ENCODE peak calls at places on chromosomes 7 and 10, in eight cellular contexts. X, V, Q, G, T, L, K and D are unnamed samples.

GRCh38 chr10:8050561-8051108 is 3.9 kb upstream of the GATA3 start:
- DNase-seq in X (no peak), V (peak), Q (peak), G (no peak), T (no peak), L (no peak), K (peak), D (no peak)

GRCh38 chr7:150629347-150629746 is 2.8 kb downstream of the GIMAP6 start:
- DNase-seq in X (no peak), V (no peak), Q (no peak), G (no peak), T (no peak), L (no peak), K (no peak), D (no peak)

GRCh38 chr7:30433082-30433481 is 45.5 kb downstream of the NOD1 start:
- DNase-seq in X (no peak), V (no peak), Q (peak), G (no peak), T (no peak), L (no peak), K (no peak), D (no peak)

GRCh38 chr10:68900427-68901105 is 549 bp upstream of the DDX50 start:
- DNase-seq in X (no peak), V (no peak), Q (peak), G (no peak), T (peak), L (no peak), K (no peak), D (no peak)

GRCh38 chr7:37558320-37558719 is 109.7 kb upstream of the ELMO1 start:
- DNase-seq in X (no peak), V (no peak), Q (no peak), G (no peak), T (no peak), L (no peak), K (no peak), D (no peak)

GRCh38 chr10:69408318-69409175 is 8.2 kb downstream of the TACR2 start:
- DNase-seq in X (peak), V (peak), Q (peak), G (peak), T (peak), L (peak), K (peak), D (peak)

GRCh38 chr7:47253650-47254080 is 328.2 kb downstream of the TNS3 start:
- DNase-seq in X (no peak), V (peak), Q (peak), G (no peak), T (no peak), L (no peak), K (peak), D (no peak)

GRCh38 chr10:48227213-48227612 is 47.3 kb downstream of the FRMPD2 start:
- DNase-seq in X (no peak), V (no peak), Q (no peak), G (no peak), T (no peak), L (no peak), K (no peak), D (no peak)

GRCh38 chr10:103276941-103277712 is at the start of gene INA:
- DNase-seq in X (no peak), V (peak), Q (peak), G (no peak), T (peak), L (no peak), K (no peak), D (no peak)

GRCh38 chr10:50334273-50334672 is 83.0 kb upstream of the ASAH2 start:
- DNase-seq in X (no peak), V (no peak), Q (peak), G (no peak), T (no peak), L (no peak), K (no peak), D (no peak)

GRCh38 chr10:13776861-13777301 is 190.1 kb downstream of the PRPF18 start:
- DNase-seq in X (no peak), V (no peak), Q (peak), G (no peak), T (no peak), L (no peak), K (no peak), D (no peak)

GRCh38 chr7:100689230-100690135 is 4.6 kb downstream of the GIGYF1 start:
- DNase-seq in X (no peak), V (no peak), Q (no peak), G (no peak), T (no peak), L (no peak), K (no peak), D (no peak)

GRCh38 chr7:102914585-102914984 is 1.8 kb downstream of the LRRC17 start:
- DNase-seq in X (no peak), V (no peak), Q (peak), G (no peak), T (no peak), L (no peak), K (no peak), D (no peak)

GRCh38 chr10:78868861-78869260 is 199.9 kb upstream of the ZMIZ1 start:
- DNase-seq in X (no peak), V (no peak), Q (no peak), G (no peak), T (no peak), L (no peak), K (no peak), D (no peak)

GRCh38 chr7:105905209-105905910 is 29.0 kb upstream of the ATXN7L1 start:
- DNase-seq in X (no peak), V (no peak), Q (no peak), G (no peak), T (no peak), L (no peak), K (no peak), D (no peak)

GRCh38 chr10:97188234-97188847 is 2.6 kb upstream of the SLIT1 start:
- DNase-seq in X (no peak), V (no peak), Q (no peak), G (no peak), T (no peak), L (no peak), K (no peak), D (no peak)